ENCODE peak calls at places on chromosomes 1 and 21, in eight cellular contexts. V is neural crest cell; M is NCI-H1092; E is activated naive CD4-positive, alpha-beta T cell treated with Interleukin-2 at 50 U/mL for 16 hours; I is tibial nerve; C is omental fat pad; D is germinal center; R is iris pigment epithelial cell. H is an unnamed sample.

GRCh38 chr21:26842976-26843911 is 2.0 kb downstream of the ADAMTS1 start:
- DNase-seq in V (peak), M (no peak), E (no peak), I (peak), C (peak), D (no peak), R (peak), H (peak)

GRCh38 chr1:248045209-248045608 is 1.4 kb upstream of the OR2L3 start:
- DNase-seq in V (no peak), M (no peak), E (no peak), I (no peak), C (no peak), D (no peak), R (no peak), H (no peak)

GRCh38 chr1:39642796-39643195 is 3.4 kb upstream of the HEYL start:
- DNase-seq in V (no peak), M (no peak), E (no peak), I (no peak), C (no peak), D (no peak), R (no peak), H (no peak)

GRCh38 chr1:210259496-210259895 is 26.9 kb downstream of the SERTAD4 start:
- DNase-seq in V (no peak), M (no peak), E (no peak), I (no peak), C (no peak), D (no peak), R (peak), H (no peak)

GRCh38 chr1:1202831-1203560 is 3.4 kb downstream of the TNFRSF18 start:
- DNase-seq in V (no peak), M (no peak), E (peak), I (no peak), C (no peak), D (no peak), R (no peak), H (no peak)

GRCh38 chr1:110576441-110576840 is 29.7 kb downstream of the KCNA2 start:
- DNase-seq in V (no peak), M (no peak), E (no peak), I (no peak), C (no peak), D (no peak), R (no peak), H (no peak)

GRCh38 chr1:9115656-9116205 is 13.2 kb downstream of the GPR157 start:
- DNase-seq in V (no peak), M (no peak), E (no peak), I (no peak), C (no peak), D (no peak), R (no peak), H (no peak)

GRCh38 chr1:9687120-9687875 is 35.8 kb downstream of the PIK3CD start:
- DNase-seq in V (peak), M (peak), E (peak), I (no peak), C (peak), D (peak), R (peak), H (peak)

GRCh38 chr1:111370871-111371270 is 56.7 kb downstream of the OVGP1 start:
- DNase-seq in V (no peak), M (no peak), E (no peak), I (no peak), C (no peak), D (no peak), R (no peak), H (no peak)

GRCh38 chr1:230825804-230826160 is 42.5 kb downstream of the C1orf198 start:
- DNase-seq in V (no peak), M (no peak), E (no peak), I (no peak), C (no peak), D (no peak), R (no peak), H (no peak)

H was measured in activated T-cell treated with anti-CD3 and anti-CD28 coated beads, Interleukin-2, amount 50 U/mL, for 24 hours.